ENCODE peak calls at places on chromosomes 1 and 21, in four cellular contexts. Q is breast epithelium, M is brain microvascular endothelial cell, S is stomach. V is an unnamed sample.

GRCh38 chr1:196515904-196516303 is 92.3 kb downstream of the KCNT2 start:
- DNase-seq in S (no peak), Q (no peak), M (no peak), V (no peak)

GRCh38 chr1:47180603-47181094 is 9.2 kb downstream of the PDZK1IP1 start:
- DNase-seq in Q (no peak), M (no peak), S (peak), V (no peak)

GRCh38 chr1:53899206-53899628 is 5.2 kb downstream of the DIO1 start:
- DNase-seq in M (no peak), S (peak), Q (no peak), V (no peak)

GRCh38 chr1:59026472-59026948 is 242.7 kb upstream of the JUN start:
- DNase-seq in Q (no peak), S (no peak), M (no peak), V (peak)

GRCh38 chr1:115436596-115436995 is 98.5 kb upstream of the NGF start:
- DNase-seq in Q (no peak), M (no peak), S (no peak), V (no peak)

GRCh38 chr1:234997201-234998173 is 131.2 kb downstream of the TOMM20 start:
- DNase-seq in M (peak), Q (peak), S (peak), V (peak)

GRCh38 chr1:155961937-155962336 is 16.4 kb downstream of the ARHGEF2 start:
- DNase-seq in M (peak), S (peak), Q (no peak), V (no peak)

GRCh38 chr1:13725714-13726175 is 25.8 kb downstream of the PRDM2 start:
- DNase-seq in Q (no peak), S (peak), M (peak), V (peak)

GRCh38 chr1:228490120-228491078 is 3.2 kb downstream of the RNF187 start:
- DNase-seq in Q (no peak), M (no peak), S (no peak), V (no peak)

GRCh38 chr1:27366113-27366410 is 699 bp downstream of the MAP3K6 start:
- DNase-seq in M (peak), Q (peak), S (peak), V (peak)

GRCh38 chr1:9900142-9901043 is 9.7 kb downstream of the CTNNBIP1 start:
- DNase-seq in S (peak), Q (no peak), M (no peak), V (peak)

GRCh38 chr1:181166377-181167196 is 78.1 kb downstream of the IER5 start:
- DNase-seq in Q (no peak), S (peak), M (peak), V (peak)

GRCh38 chr21:44549525-44550211 is 1.6 kb downstream of the KRTAP10-2 start:
- DNase-seq in Q (no peak), M (no peak), S (no peak), V (no peak)

GRCh38 chr1:13871413-13871812 is 171.4 kb downstream of the PRDM2 start:
- DNase-seq in Q (no peak), S (no peak), M (no peak), V (no peak)

GRCh38 chr1:28811766-28812668 is at the start of gene OPRD1:
- DNase-seq in M (no peak), Q (no peak), S (no peak), V (no peak)

GRCh38 chr21:26179501-26179900 is 8.9 kb upstream of the APP start:
- DNase-seq in M (no peak), S (no peak), Q (no peak), V (no peak)

GRCh38 chr1:81681570-81681969 is 119.2 kb upstream of the ADGRL2 start:
- DNase-seq in M (no peak), Q (no peak), S (peak), V (no peak)

GRCh38 chr1:72462506-72462905 is 180.2 kb upstream of the NEGR1 start:
- DNase-seq in Q (no peak), S (no peak), M (no peak), V (no peak)

GRCh38 chr1:110196917-110197782 is 13.0 kb upstream of the KCNC4 start:
- DNase-seq in S (peak), Q (no peak), M (peak), V (peak)

GRCh38 chr1:248136811-248137210 is 8.1 kb upstream of the OR2M5 start:
- DNase-seq in S (no peak), Q (no peak), M (no peak), V (no peak)

GRCh38 chr1:25676488-25676887 is 59.9 kb downstream of the MAN1C1 start:
- DNase-seq in M (no peak), S (peak), Q (no peak), V (no peak)

GRCh38 chr1:40703316-40703715 is 11.8 kb downstream of the NFYC start:
- DNase-seq in S (no peak), Q (no peak), M (peak), V (no peak)

GRCh38 chr1:161260346-161260745 is 1.8 kb downstream of the PCP4L1 start:
- DNase-seq in S (no peak), Q (no peak), M (no peak), V (no peak)

GRCh38 chr1:182242641-182243040 is 148.9 kb downstream of the GLUL start:
- DNase-seq in S (no peak), M (no peak), Q (no peak), V (no peak)

GRCh38 chr1:74731399-74732052 is 1.3 kb downstream of the CRYZ start:
- DNase-seq in M (no peak), S (peak), Q (no peak), V (peak)

GRCh38 chr1:25022361-25023189 is 92.5 kb upstream of the RUNX3 start:
- DNase-seq in Q (no peak), S (peak), M (peak), V (peak)

GRCh38 chr1:234899041-234899787 is 229.4 kb downstream of the TOMM20 start:
- DNase-seq in S (peak), M (peak), Q (no peak), V (no peak)

GRCh38 chr1:15740833-15741182 is 1.5 kb upstream of the TMEM82 start:
- DNase-seq in Q (no peak), M (no peak), S (no peak), V (no peak)
- H3K27ac ChIP-seq in Q (no peak), M (no peak), S (peak), V (peak)

GRCh38 chr1:222234351-222234750 is 313.6 kb downstream of the HHIPL2 start:
- DNase-seq in S (no peak), Q (no peak), M (no peak), V (no peak)
- H3K27ac ChIP-seq in S (no peak), Q (no peak), M (no peak), V (no peak)

GRCh38 chr1:207850621-207851407 is 60.1 kb downstream of the CD34 start:
- DNase-seq in Q (no peak), M (no peak), S (no peak), V (no peak)

GRCh38 chr1:207854001-207854400 is 56.9 kb downstream of the CD34 start:
- DNase-seq in Q (no peak), M (no peak), S (no peak), V (no peak)

GRCh38 chr1:207851696-207852095 is 59.2 kb downstream of the CD34 start:
- DNase-seq in Q (no peak), M (no peak), S (no peak), V (no peak)

GRCh38 chr1:207852576-207853371 is 58.2 kb downstream of the CD34 start:
- DNase-seq in Q (no peak), S (no peak), M (no peak), V (no peak)

GRCh38 chr1:207853372-207853757 is 57.6 kb downstream of the CD34 start:
- DNase-seq in M (no peak), Q (no peak), S (no peak), V (peak)
- H3K27ac ChIP-seq in M (no peak), Q (peak), S (no peak), V (peak)

DNA sequence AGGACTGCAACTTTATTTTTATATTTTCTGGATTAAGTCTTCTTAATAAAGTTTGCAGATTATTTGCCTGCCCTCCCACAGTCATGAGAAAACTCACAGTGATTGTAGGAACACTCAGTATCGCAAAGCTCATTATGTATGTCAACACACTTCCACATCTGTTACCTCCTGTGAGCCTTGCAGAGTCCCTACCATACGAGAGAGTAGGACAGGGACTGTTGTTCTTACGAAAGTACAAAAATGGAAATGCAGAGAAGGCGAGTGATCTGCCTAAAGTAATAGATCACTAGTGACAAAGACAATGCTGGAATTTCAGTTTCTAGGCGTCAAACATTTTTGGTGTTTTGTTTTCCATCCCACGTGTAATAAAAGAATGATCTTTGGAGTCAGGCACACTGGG is 131.7 kb downstream of the SYT2 start:
- DNase-seq in Q (no peak), M (no peak), S (no peak), V (no peak)
- H3K27ac ChIP-seq in Q (peak), M (peak), S (peak), V (no peak)

GRCh38 chr21:36706951-36707762 is 8.2 kb downstream of the SIM2 start:
- DNase-seq in S (no peak), Q (no peak), M (no peak), V (no peak)

GRCh38 chr21:36707763-36708511 is 9.0 kb downstream of the SIM2 start:
- DNase-seq in S (no peak), Q (peak), M (no peak), V (no peak)

GRCh38 chr21:36709030-36709867 is 10.3 kb downstream of the SIM2 start:
- DNase-seq in M (no peak), S (peak), Q (no peak), V (no peak)

GRCh38 chr21:36709868-36710728 is 11.2 kb downstream of the SIM2 start:
- DNase-seq in M (no peak), S (peak), Q (peak), V (no peak)

DNA sequence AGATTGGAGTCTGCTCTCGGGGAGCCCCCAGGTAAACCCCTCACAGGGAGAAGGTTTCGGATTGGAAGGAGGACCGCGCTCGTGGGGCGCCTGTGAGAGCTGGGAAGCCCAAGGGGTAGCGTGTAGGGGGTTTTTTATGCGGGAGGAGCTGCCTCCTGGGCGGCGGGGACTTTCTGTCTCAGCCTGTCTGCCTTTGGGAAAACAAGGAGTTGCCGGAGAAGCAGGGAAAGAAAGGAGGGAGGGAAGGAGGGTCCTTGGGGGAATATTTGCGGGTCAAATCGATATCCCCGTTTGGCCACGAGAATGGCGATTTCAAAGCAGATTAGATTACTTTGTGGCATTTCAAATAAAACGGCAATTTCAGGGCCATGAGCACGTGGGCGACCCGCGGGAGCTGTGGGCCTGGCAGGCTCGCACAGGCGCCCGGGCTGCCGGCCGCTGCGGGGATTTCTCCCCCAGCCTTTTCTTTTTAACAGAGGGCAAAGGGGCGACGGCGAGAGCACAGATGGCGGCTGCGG is 9.7 kb downstream of the SIM2 start:
- DNase-seq in Q (peak), M (no peak), S (peak), V (no peak)
- H3K27ac ChIP-seq in Q (no peak), M (no peak), S (peak), V (no peak)

GRCh38 chr1:242205622-242206489 is 207.0 kb upstream of the MAP1LC3C start:
- DNase-seq in M (no peak), S (no peak), Q (no peak), V (no peak)
- H3K27ac ChIP-seq in M (no peak), S (no peak), Q (no peak), V (no peak)

GRCh38 chr1:44405804-44406743 is 1.0 kb downstream of the RNF220 start:
- DNase-seq in M (no peak), Q (no peak), S (no peak), V (no peak)
- H3K27ac ChIP-seq in M (no peak), Q (no peak), S (peak), V (no peak)

DNA sequence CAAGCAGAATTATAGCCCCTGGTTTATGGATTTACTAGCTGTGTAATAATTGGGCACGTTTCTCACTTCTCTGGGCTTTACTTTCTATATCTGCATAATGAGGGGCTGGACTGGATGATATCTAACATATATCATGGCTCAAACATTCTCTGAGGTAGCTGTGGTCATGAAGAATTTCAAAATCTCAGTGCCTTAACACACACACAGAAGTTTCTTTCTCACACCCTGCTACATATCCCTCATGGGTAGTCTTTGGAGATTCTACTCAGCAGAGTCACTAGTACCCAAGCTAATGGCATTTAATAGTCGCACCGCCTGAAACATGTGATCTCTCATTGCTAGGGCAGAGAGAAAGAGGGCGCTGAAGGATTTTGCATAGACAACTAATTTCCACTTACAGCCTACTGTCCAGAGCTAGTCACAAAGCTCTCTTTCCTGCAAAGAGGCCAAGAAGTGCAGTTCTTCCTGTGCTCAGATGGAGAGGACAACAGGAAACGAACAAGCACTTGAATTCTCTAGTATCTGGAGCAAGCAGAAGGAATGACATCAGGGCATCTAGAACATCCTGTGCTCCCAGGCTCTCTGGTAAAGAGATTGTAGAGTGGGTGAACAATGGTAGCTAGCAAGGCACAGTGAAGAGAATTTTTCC is 183.5 kb upstream of the PTBP2 start:
- DNase-seq in Q (no peak), S (no peak), M (peak), V (peak)
- H3K27ac ChIP-seq in Q (peak), S (peak), M (peak), V (peak)

V was measured in small intestine.